ENCODE peak calls at places on chromosomes 4 and X, in seven cellular contexts. A, G, T, J, R, D and I are unnamed samples.

GRCh38 chr4:8726344-8726851 is 133.8 kb downstream of the CPZ start:
- DNase-seq in G (no peak), D (no peak), R (no peak), J (no peak), A (no peak), T (peak), I (no peak)

GRCh38 chrX:118370921-118371624 is 25.2 kb downstream of the WDR44 start:
- DNase-seq in G (peak), A (no peak), J (no peak), R (no peak), T (no peak), D (no peak), I (no peak)

GRCh38 chr4:109910261-109910660 is 2.4 kb upstream of the EGF start:
- DNase-seq in T (no peak), J (no peak), G (no peak), D (no peak), R (no peak), A (no peak), I (no peak)

GRCh38 chr4:150126880-150127236 is 48.6 kb downstream of the DCLK2 start:
- DNase-seq in R (no peak), A (no peak), G (no peak), T (no peak), D (peak), J (no peak), I (no peak)

GRCh38 chr4:157459789-157460188 is 239.3 kb downstream of the GRIA2 start:
- DNase-seq in D (no peak), R (no peak), J (no peak), G (peak), A (no peak), T (no peak), I (no peak)

GRCh38 chr4:174256277-174256713 is 27.2 kb downstream of the FBXO8 start:
- DNase-seq in J (no peak), D (no peak), T (no peak), A (no peak), G (no peak), R (no peak), I (no peak)

GRCh38 chrX:19515615-19516105 is 352 bp upstream of the MAP3K15 start:
- DNase-seq in J (no peak), T (peak), G (no peak), A (no peak), R (no peak), D (no peak), I (no peak)

GRCh38 chr4:146155152-146155724 is 20.3 kb upstream of the LSM6 start:
- DNase-seq in A (no peak), R (no peak), D (no peak), G (no peak), J (no peak), T (no peak), I (no peak)

GRCh38 chr4:144399927-144400326 is 246.0 kb upstream of the HHIP start:
- DNase-seq in G (no peak), R (no peak), D (no peak), T (no peak), J (no peak), A (no peak), I (no peak)

GRCh38 chr4:76867880-76868655 is 29.9 kb downstream of the SOWAHB start:
- DNase-seq in T (no peak), J (no peak), R (no peak), A (no peak), D (no peak), G (no peak), I (no peak)

GRCh38 chr4:153611679-153612078 is 72.4 kb upstream of the TLR2 start:
- DNase-seq in G (no peak), R (no peak), J (no peak), D (no peak), T (no peak), A (no peak), I (no peak)

GRCh38 chrX:132651411-132652086 is 162.7 kb upstream of the MBNL3 start:
- DNase-seq in A (no peak), T (no peak), R (no peak), G (no peak), D (no peak), J (no peak), I (no peak)

GRCh38 chr4:126065016-126065415 is 750.3 kb downstream of the FAT4 start:
- DNase-seq in J (no peak), G (no peak), R (no peak), A (no peak), T (no peak), D (no peak), I (no peak)

GRCh38 chr4:39426728-39427127 is 20.0 kb downstream of the KLB start:
- DNase-seq in D (no peak), J (no peak), G (no peak), A (no peak), R (no peak), T (no peak), I (no peak)

GRCh38 chr4:150348079-150348478 is 233.9 kb upstream of the MAB21L2 start:
- DNase-seq in R (no peak), T (no peak), G (no peak), J (no peak), A (no peak), D (no peak), I (no peak)

GRCh38 chr4:174534461-174534860 is 12.2 kb upstream of the HPGD start:
- DNase-seq in R (no peak), T (no peak), D (no peak), G (no peak), A (no peak), J (no peak), I (no peak)

GRCh38 chr4:184282251-184282713 is 64.6 kb upstream of the ENPP6 start:
- DNase-seq in T (no peak), J (no peak), R (no peak), G (peak), A (no peak), D (peak), I (no peak)

GRCh38 chr4:47612116-47613023 is 127.3 kb downstream of the ATP10D start:
- DNase-seq in J (no peak), R (no peak), T (no peak), D (no peak), G (no peak), A (no peak), I (no peak)

GRCh38 chr4:187046471-187046870 is 322.8 kb upstream of the FAT1 start:
- DNase-seq in R (no peak), A (no peak), J (no peak), T (no peak), G (no peak), D (no peak), I (no peak)

GRCh38 chrX:129798888-129799287 is 19.1 kb downstream of the SASH3 start:
- DNase-seq in A (no peak), D (no peak), T (no peak), R (no peak), J (no peak), G (no peak), I (no peak)

DNA sequence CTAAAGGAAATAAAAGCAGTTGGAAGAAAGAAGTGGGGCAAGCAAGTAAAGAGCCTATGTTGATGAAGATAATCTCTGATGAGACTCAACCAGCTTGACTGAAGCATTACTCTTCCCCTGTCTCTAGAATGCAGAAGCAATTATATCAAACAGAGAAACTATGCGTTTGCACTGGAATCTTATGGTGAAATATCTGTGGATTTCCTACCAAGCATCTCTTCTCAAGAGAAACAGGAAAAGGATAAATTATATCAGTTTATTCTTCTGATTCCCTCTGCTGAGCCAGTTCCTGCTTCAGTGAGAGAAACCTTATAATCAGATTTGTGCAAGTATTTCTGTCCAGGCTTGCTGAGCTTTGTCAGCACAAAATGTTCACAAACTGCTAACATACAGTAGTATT is 316.7 kb upstream of the SLC7A11 start:
- DNase-seq in T (no peak), A (no peak), G (no peak), J (no peak), R (no peak), D (no peak), I (no peak)
- TF ChIP-seq POLR2AphosphoS5 in T (no peak), A (no peak), G (no peak), J (no peak), R (no peak), D (no peak), I (no peak)

GRCh38 chr4:101706535-101707057 is 83.9 kb upstream of the BANK1 start:
- DNase-seq in R (no peak), D (no peak), A (no peak), J (no peak), T (no peak), G (no peak), I (no peak)

GRCh38 chr4:101708640-101709039 is 81.9 kb upstream of the BANK1 start:
- DNase-seq in J (no peak), R (no peak), D (no peak), G (no peak), A (no peak), T (no peak), I (no peak)

GRCh38 chr4:101707596-101707995 is 82.9 kb upstream of the BANK1 start:
- DNase-seq in D (no peak), R (no peak), A (no peak), J (no peak), G (no peak), T (no peak), I (no peak)

DNA sequence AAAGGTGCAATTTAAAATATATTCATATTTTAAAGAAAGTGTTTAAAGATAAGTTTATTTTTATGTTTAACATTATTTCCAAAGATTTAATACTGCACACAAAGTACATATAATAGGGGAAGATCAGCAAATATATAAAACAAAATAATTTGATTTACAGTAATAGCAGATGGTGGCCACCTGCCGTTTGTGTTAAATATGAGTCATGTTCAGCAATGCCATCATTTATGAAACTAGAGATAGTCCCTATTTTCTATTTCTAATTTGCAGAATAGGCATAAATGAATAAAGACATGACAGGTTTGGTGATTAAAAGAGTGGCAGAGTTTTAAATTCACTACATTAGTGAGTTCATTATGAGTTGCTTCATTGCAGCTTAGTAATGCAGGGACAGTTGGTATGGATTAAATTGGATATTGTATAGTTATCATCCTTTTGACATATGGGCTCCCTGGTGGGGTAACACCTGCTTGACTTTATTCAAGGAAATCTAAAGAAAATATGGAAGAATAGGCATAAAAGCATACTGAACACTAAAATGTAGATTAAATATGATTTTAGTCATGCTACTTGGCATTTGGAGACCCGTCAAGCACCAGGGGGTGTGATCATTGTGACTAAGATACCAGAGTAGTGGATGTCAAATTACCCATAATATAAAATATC is 78.8 kb upstream of the BANK1 start:
- DNase-seq in T (no peak), G (no peak), D (no peak), R (no peak), A (no peak), J (no peak), I (no peak)
- TF ChIP-seq TAF1 in T (no peak), G (no peak), D (no peak), R (no peak), A (no peak), J (no peak), I (no peak)

DNA sequence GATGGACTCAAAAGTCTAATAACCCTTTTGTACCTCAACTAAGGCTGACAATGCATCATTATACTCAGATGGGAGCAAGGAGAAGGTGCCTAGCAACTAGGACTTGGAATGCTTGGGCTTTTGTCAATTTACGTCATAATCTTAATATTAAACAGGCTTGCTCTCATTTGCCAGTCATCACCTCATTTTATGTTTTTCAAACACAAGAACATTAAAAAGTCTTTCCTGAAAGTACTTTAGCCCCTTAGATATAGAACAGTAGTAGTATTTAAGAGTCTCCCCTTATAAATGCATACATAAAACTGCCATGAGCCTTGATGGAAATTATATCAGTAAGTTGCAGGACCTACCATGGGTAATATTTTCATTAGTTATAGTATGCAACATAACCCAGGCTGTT is 150.7 kb upstream of the INTU start:
- DNase-seq in T (no peak), A (no peak), D (no peak), R (no peak), J (no peak), G (no peak), I (no peak)
- TF ChIP-seq POLR2AphosphoS5 in T (no peak), A (no peak), D (no peak), R (no peak), J (no peak), G (no peak), I (no peak)

GRCh38 chrX:29858714-29859113 is 356.6 kb upstream of the MAGEB2 start:
- DNase-seq in R (no peak), G (no peak), D (no peak), J (no peak), A (no peak), T (no peak), I (no peak)
- TF ChIP-seq TAF1 in R (no peak), G (no peak), D (no peak), J (no peak), A (no peak), T (no peak), I (no peak)